ENCODE peak calls at places on chromosomes 5 and 9, in nine cellular contexts. G is SK-N-SH, V is tibial artery, W is aorta, C is kidney epithelial cell, D is PC-9, A is stomach, U is ovary, Z is H9. T is an unnamed sample.

GRCh38 chr5:167947312-167947711 is 344.1 kb upstream of the WWC1 start:
- DNase-seq in G (no peak), V (no peak), W (no peak), C (no peak), D (no peak), A (no peak), U (no peak), Z (no peak), T (no peak)

GRCh38 chr5:3143382-3143781 is 391.9 kb upstream of the IRX2 start:
- DNase-seq in G (no peak), V (no peak), W (no peak), C (no peak), D (no peak), A (no peak), U (no peak), Z (no peak), T (no peak)

GRCh38 chr9:20292002-20292401 is 330.3 kb downstream of the MLLT3 start:
- DNase-seq in G (peak; percentile 14), V (no peak), W (no peak), C (no peak), D (no peak), A (no peak), U (no peak), Z (no peak), T (no peak)

GRCh38 chr9:129026442-129027223 is 1.5 kb downstream of the SH3GLB2 start:
- DNase-seq in G (peak; percentile 91), V (no peak), W (no peak), C (no peak), D (peak; percentile 92), A (peak; percentile 62), U (no peak), Z (peak; percentile 67), T (peak; percentile 32)

GRCh38 chr9:124724415-124725067 is 46.6 kb downstream of the NR6A1 start:
- DNase-seq in G (no peak), V (no peak), W (no peak), C (no peak), D (no peak), A (no peak), U (no peak), Z (no peak), T (no peak)

GRCh38 chr9:19298601-19299000 is 68.1 kb downstream of the DENND4C start:
- DNase-seq in G (no peak), V (no peak), W (no peak), C (no peak), D (no peak), A (no peak), U (no peak), Z (no peak), T (no peak)

GRCh38 chr5:167381457-167381856 is 910.0 kb upstream of the WWC1 start:
- DNase-seq in G (no peak), V (no peak), W (no peak), C (no peak), D (no peak), A (no peak), U (no peak), Z (no peak), T (no peak)

GRCh38 chr5:36442796-36443195 is 141.1 kb upstream of the RANBP3L start:
- DNase-seq in G (no peak), V (no peak), W (no peak), C (no peak), D (no peak), A (peak; percentile 38), U (no peak), Z (no peak), T (no peak)

GRCh38 chr9:68780735-68781134 is 75.7 kb downstream of the PIP5K1B start:
- DNase-seq in G (no peak), V (no peak), W (no peak), C (no peak), D (no peak), A (no peak), U (no peak), Z (no peak), T (no peak)

GRCh38 chr5:39547548-39548154 is 122.9 kb upstream of the DAB2 start:
- DNase-seq in G (peak; percentile 14), V (no peak), W (no peak), C (no peak), D (peak; percentile 50), A (no peak), U (no peak), Z (no peak), T (peak; percentile 62)

GRCh38 chr5:132770476-132771159 is 6.4 kb downstream of the SEPTIN8 start:
- DNase-seq in G (no peak), V (no peak), W (peak; percentile 34), C (no peak), D (no peak), A (no peak), U (no peak), Z (no peak), T (no peak)

GRCh38 chr9:101274971-101275670 is 109.7 kb downstream of the BAAT start:
- DNase-seq in G (no peak), V (no peak), W (no peak), C (no peak), D (no peak), A (no peak), U (no peak), Z (no peak), T (no peak)

GRCh38 chr5:36240779-36241635 is 718 bp downstream of the NADK2 start:
- DNase-seq in G (peak; percentile 77), V (peak; percentile 83), W (peak; percentile 86), C (no peak), D (peak; percentile 80), A (peak; percentile 64), U (peak; percentile 83), Z (peak; percentile 69), T (peak; percentile 59)

GRCh38 chr5:5558102-5558501 is 135.6 kb downstream of the ICE1 start:
- DNase-seq in G (no peak), V (no peak), W (no peak), C (no peak), D (no peak), A (no peak), U (no peak), Z (no peak), T (no peak)

GRCh38 chr5:5560016-5560415 is 137.5 kb downstream of the ICE1 start:
- DNase-seq in G (no peak), V (no peak), W (no peak), C (no peak), D (no peak), A (no peak), U (no peak), Z (no peak), T (no peak)

DNA sequence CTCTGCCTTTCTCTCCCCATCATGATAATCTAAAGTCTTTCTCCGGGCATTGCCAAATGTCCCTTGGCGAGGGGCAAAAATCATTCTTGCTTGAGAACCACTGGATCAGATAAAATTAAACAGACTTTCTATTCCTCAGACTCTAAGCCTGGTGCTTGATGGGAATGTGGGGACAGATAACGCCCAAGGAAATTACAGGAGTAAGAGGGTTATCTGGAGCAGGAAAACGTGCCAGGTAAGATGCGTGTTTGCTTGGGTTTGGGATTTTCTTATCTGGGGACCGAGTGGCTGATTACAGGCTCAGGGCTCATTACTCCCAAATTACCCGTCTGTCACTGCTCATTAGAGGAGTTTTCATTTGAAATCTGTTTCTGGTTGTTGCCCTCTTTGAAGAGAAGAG is 136.1 kb downstream of the ICE1 start:
- DNase-seq in G (peak; percentile 65), V (no peak), W (no peak), C (no peak), D (no peak), A (no peak), U (no peak), Z (no peak), T (no peak)
- H3K27me3 ChIP-seq in G (no peaks in the 10 kb centered on the region), V (no peaks in the 10 kb centered on the region), W (no peaks in the 10 kb centered on the region), C (no peaks in the 10 kb centered on the region), D (peaks cover 95% of the 10 kb centered on the region), A (no peaks in the 10 kb centered on the region), U (no peaks in the 10 kb centered on the region), Z (no peaks in the 10 kb centered on the region), T (no peaks in the 10 kb centered on the region)

GRCh38 chr5:88671808-88672499 is 211.0 kb downstream of the MEF2C start:
- DNase-seq in G (no peak), V (no peak), W (no peak), C (no peak), D (no peak), A (no peak), U (no peak), Z (peak; percentile 92), T (no peak)

GRCh38 chr5:88671408-88671807 is 211.6 kb downstream of the MEF2C start:
- DNase-seq in G (no peak), V (no peak), W (no peak), C (no peak), D (no peak), A (no peak), U (no peak), Z (no peak), T (no peak)

GRCh38 chr5:88666761-88667186 is 216.2 kb downstream of the MEF2C start:
- DNase-seq in G (no peak), V (no peak), W (no peak), C (no peak), D (no peak), A (no peak), U (no peak), Z (peak; percentile 73), T (no peak)

GRCh38 chr5:88667187-88668141 is 215.5 kb downstream of the MEF2C start:
- DNase-seq in G (no peak), V (peak; percentile 40), W (no peak), C (no peak), D (no peak), A (no peak), U (no peak), Z (peak; percentile 77), T (no peak)

GRCh38 chr5:88669314-88669713 is 213.7 kb downstream of the MEF2C start:
- DNase-seq in G (no peak), V (no peak), W (no peak), C (no peak), D (no peak), A (no peak), U (no peak), Z (no peak), T (no peak)
- H3K27me3 ChIP-seq in G (peaks cover 73% of the 10 kb centered on the region), V (peaks cover 100% of the 10 kb centered on the region), W (peaks cover 3% of the 10 kb centered on the region), C (peaks cover 70% of the 10 kb centered on the region), D (no peaks in the 10 kb centered on the region), A (peaks cover 37% of the 10 kb centered on the region), U (no peaks in the 10 kb centered on the region), Z (peaks cover 44% of the 10 kb centered on the region), T (peaks cover 85% of the 10 kb centered on the region)

GRCh38 chr9:37034938-37035471 is 937 bp upstream of the PAX5 start:
- DNase-seq in G (peak; percentile 38), V (no peak), W (no peak), C (no peak), D (no peak), A (no peak), U (no peak), Z (peak; percentile 58), T (no peak)
- H3K27me3 ChIP-seq in G (peaks cover 93% of the 10 kb centered on the region), V (peaks cover 92% of the 10 kb centered on the region), W (no peaks in the 10 kb centered on the region), C (peaks cover 89% of the 10 kb centered on the region), D (no peaks in the 10 kb centered on the region), A (peaks cover 48% of the 10 kb centered on the region), U (peaks cover 3% of the 10 kb centered on the region), Z (peaks cover 79% of the 10 kb centered on the region), T (peaks cover 42% of the 10 kb centered on the region)

DNA sequence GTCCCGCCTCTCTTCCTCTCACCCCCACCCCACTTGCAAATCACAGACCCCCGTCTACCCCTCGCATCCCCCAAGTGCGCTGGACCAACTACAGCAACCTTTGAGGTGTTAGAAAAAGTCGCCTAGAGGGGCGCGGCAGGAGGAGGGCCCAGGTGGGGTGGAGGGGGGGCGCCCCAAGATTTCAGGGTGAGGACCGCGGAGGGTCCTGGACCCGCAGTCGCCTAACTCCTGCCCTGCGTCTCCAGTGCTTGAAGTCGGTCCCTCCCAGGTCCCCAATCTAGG is 381 bp upstream of the EGFLAM start:
- DNase-seq in G (no peak), V (no peak), W (no peak), C (no peak), D (no peak), A (no peak), U (no peak), Z (no peak), T (no peak)
- H3K27me3 ChIP-seq in G (peaks cover 48% of the 10 kb centered on the region), V (peaks cover 42% of the 10 kb centered on the region), W (no peaks in the 10 kb centered on the region), C (peaks cover 30% of the 10 kb centered on the region), D (peaks cover 82% of the 10 kb centered on the region), A (peaks cover 14% of the 10 kb centered on the region), U (no peaks in the 10 kb centered on the region), Z (peaks cover 35% of the 10 kb centered on the region), T (no peaks in the 10 kb centered on the region)

GRCh38 chr9:130171226-130172148 is 717 bp upstream of the NCS1 start:
- DNase-seq in G (no peak), V (no peak), W (no peak), C (no peak), D (no peak), A (no peak), U (no peak), Z (peak; percentile 58), T (no peak)
- H3K27me3 ChIP-seq in G (no peaks in the 10 kb centered on the region), V (no peaks in the 10 kb centered on the region), W (no peaks in the 10 kb centered on the region), C (no peaks in the 10 kb centered on the region), D (no peaks in the 10 kb centered on the region), A (no peaks in the 10 kb centered on the region), U (no peaks in the 10 kb centered on the region), Z (no peaks in the 10 kb centered on the region), T (no peaks in the 10 kb centered on the region)

T was measured in uterus.